ENCODE peak calls at places on chromosomes 6 and 20, in ten cellular contexts. B, R, V, A, J, X, M, I, Z and D are unnamed samples.
A peak's percentile ranks its signal among the peaks of the same experiment; 100 is the strongest.

GRCh38 chr6:20605581-20605980 is 71.3 kb downstream of the CDKAL1 start:
- DNase-seq in B (peak; percentile 51), R (peak; percentile 71), V (no peak), A (peak; percentile 16), J (no peak), X (no peak), M (peak; percentile 67), I (no peak), Z (no peak), D (no peak)

GRCh38 chr6:97703661-97704060 is 420.6 kb upstream of the MMS22L start:
- DNase-seq in B (no peak), R (peak; percentile 53), V (no peak), A (no peak), J (no peak), X (no peak), M (no peak), I (no peak), Z (no peak), D (no peak)

GRCh38 chr20:56828402-56828801 is 199.3 kb downstream of the TFAP2C start:
- DNase-seq in B (no peak), R (no peak), V (no peak), A (no peak), J (no peak), X (no peak), M (no peak), I (no peak), Z (no peak), D (no peak)

GRCh38 chr6:75431379-75431778 is 62.2 kb downstream of the FILIP1 start:
- DNase-seq in B (no peak), R (peak; percentile 40), V (no peak), A (no peak), J (no peak), X (no peak), M (peak; percentile 15), I (no peak), Z (no peak), D (no peak)

GRCh38 chr20:18388860-18389259 is 78.0 kb downstream of the DZANK1 start:
- DNase-seq in B (no peak), R (peak; percentile 72), V (no peak), A (no peak), J (no peak), X (no peak), M (no peak), I (peak; percentile 50), Z (no peak), D (no peak)

GRCh38 chr6:46370622-46371021 is 120.6 kb downstream of the RCAN2 start:
- DNase-seq in B (no peak), R (no peak), V (no peak), A (no peak), J (no peak), X (no peak), M (no peak), I (no peak), Z (no peak), D (no peak)

GRCh38 chr6:132235596-132236280 is 165.5 kb downstream of the MOXD1 start:
- DNase-seq in B (no peak), R (peak; percentile 35), V (no peak), A (no peak), J (no peak), X (no peak), M (no peak), I (no peak), Z (no peak), D (no peak)

GRCh38 chr6:14723535-14724086 is 522.3 kb upstream of the JARID2 start:
- DNase-seq in B (no peak), R (no peak), V (no peak), A (no peak), J (no peak), X (no peak), M (no peak), I (no peak), Z (no peak), D (no peak)

GRCh38 chr20:46305973-46306360 is 2.3 kb downstream of the CDH22 start:
- DNase-seq in B (no peak), R (no peak), V (no peak), A (no peak), J (no peak), X (no peak), M (no peak), I (no peak), Z (no peak), D (no peak)

GRCh38 chr20:1274485-1275313 is 8.6 kb downstream of the SNPH start:
- DNase-seq in B (no peak), R (no peak), V (no peak), A (no peak), J (no peak), X (no peak), M (peak; percentile 24), I (no peak), Z (no peak), D (no peak)

GRCh38 chr6:129432738-129433137 is 277.2 kb downstream of the ARHGAP18 start:
- DNase-seq in B (no peak), R (no peak), V (no peak), A (no peak), J (no peak), X (no peak), M (peak; percentile 28), I (no peak), Z (no peak), D (no peak)

GRCh38 chr6:78908621-78909020 is 41.3 kb downstream of the IRAK1BP1 start:
- DNase-seq in B (no peak), R (no peak), V (no peak), A (no peak), J (no peak), X (no peak), M (no peak), I (no peak), Z (no peak), D (no peak)

GRCh38 chr6:47485083-47485482 is 7.5 kb downstream of the CD2AP start:
- DNase-seq in B (no peak), R (no peak), V (no peak), A (no peak), J (no peak), X (no peak), M (no peak), I (no peak), Z (no peak), D (no peak)

GRCh38 chr20:51486197-51487005 is 56.1 kb downstream of the NFATC2 start:
- DNase-seq in B (no peak), R (peak; percentile 51), V (no peak), A (no peak), J (no peak), X (no peak), M (no peak), I (no peak), Z (no peak), D (no peak)

GRCh38 chr20:4905612-4906011 is 95.7 kb downstream of the SLC23A2 start:
- DNase-seq in B (no peak), R (no peak), V (no peak), A (no peak), J (no peak), X (no peak), M (no peak), I (no peak), Z (no peak), D (no peak)

GRCh38 chr20:44736170-44737021 is 9.3 kb upstream of the KCNK15 start:
- DNase-seq in B (no peak), R (peak; percentile 72), V (peak; percentile 6), A (peak; percentile 63), J (no peak), X (no peak), M (peak; percentile 94), I (peak; percentile 98), Z (no peak), D (no peak)

GRCh38 chr6:110523461-110524021 is 47.1 kb upstream of the SLC22A16 start:
- DNase-seq in B (no peak), R (no peak), V (no peak), A (no peak), J (no peak), X (no peak), M (no peak), I (no peak), Z (no peak), D (no peak)

GRCh38 chr6:40631760-40632159 is 44.6 kb upstream of the LRFN2 start:
- DNase-seq in B (no peak), R (no peak), V (no peak), A (no peak), J (no peak), X (no peak), M (no peak), I (no peak), Z (no peak), D (no peak)

GRCh38 chr6:129195666-129196065 is 312.7 kb downstream of the LAMA2 start:
- DNase-seq in B (peak; percentile 55), R (no peak), V (no peak), A (peak; percentile 37), J (no peak), X (no peak), M (no peak), I (no peak), Z (no peak), D (no peak)

GRCh38 chr20:60857708-60858107 is 394.4 kb upstream of the CDH4 start:
- DNase-seq in B (peak; percentile 3), R (peak; percentile 47), V (no peak), A (no peak), J (no peak), X (no peak), M (no peak), I (no peak), Z (no peak), D (no peak)

GRCh38 chr6:16723833-16724232 is 37.4 kb downstream of the ATXN1 start:
- DNase-seq in B (peak; percentile 83), R (peak; percentile 93), V (no peak), A (peak; percentile 86), J (no peak), X (no peak), M (no peak), I (peak; percentile 66), Z (no peak), D (no peak)

GRCh38 chr6:116210750-116211425 is 43.0 kb downstream of the TSPYL4 start:
- DNase-seq in B (peak; percentile 40), R (peak; percentile 66), V (no peak), A (no peak), J (no peak), X (no peak), M (no peak), I (no peak), Z (no peak), D (no peak)

GRCh38 chr20:34743039-34743438 is 38.9 kb downstream of the TP53INP2 start:
- DNase-seq in B (no peak), R (no peak), V (no peak), A (no peak), J (no peak), X (no peak), M (no peak), I (no peak), Z (no peak), D (no peak)

GRCh38 chr6:1917628-1918371 is 308.1 kb downstream of the FOXC1 start:
- DNase-seq in B (no peak), R (peak; percentile 91), V (peak; percentile 56), A (peak; percentile 57), J (peak; percentile 4), X (peak; percentile 48), M (no peak), I (peak; percentile 82), Z (no peak), D (no peak)

GRCh38 chr6:10314163-10314955 is 100.5 kb downstream of the TFAP2A start:
- DNase-seq in B (no peak), R (no peak), V (no peak), A (no peak), J (no peak), X (no peak), M (no peak), I (no peak), Z (no peak), D (no peak)

GRCh38 chr6:44273617-44274016 is 3.4 kb downstream of the TMEM151B start:
- DNase-seq in B (no peak), R (no peak), V (no peak), A (no peak), J (no peak), X (no peak), M (no peak), I (no peak), Z (no peak), D (no peak)

GRCh38 chr20:21505161-21505809 is 8.6 kb downstream of the NKX2-2 start:
- DNase-seq in B (no peak), R (peak; percentile 69), V (peak; percentile 92), A (no peak), J (peak; percentile 92), X (peak; percentile 79), M (peak; percentile 84), I (peak; percentile 74), Z (peak; percentile 76), D (peak; percentile 67)